ENCODE peak calls at places on chromosomes 16 and 17, in six cellular contexts. K is breast epithelium, S is BE2C, E is GM12865, N is SK-N-SH, X is fibroblast of mammary gland. L is an unnamed sample.

GRCh38 chr17:15091825-15092224 is 173.3 kb downstream of the PMP22 start:
- DNase-seq in K (no peak), X (peak), E (no peak), S (no peak), N (no peak), L (no peak)

GRCh38 chr16:75580-76501 is 2.2 kb upstream of the MPG start:
- DNase-seq in X (peak), E (no peak), N (peak), S (no peak), K (peak), L (peak)

GRCh38 chr17:12070561-12070960 is 49.9 kb downstream of the MAP2K4 start:
- DNase-seq in E (no peak), X (peak), N (no peak), S (no peak), K (no peak), L (peak)

GRCh38 chr17:3724373-3725077 is 822 bp downstream of the HASPIN start:
- DNase-seq in E (no peak), N (no peak), K (no peak), S (no peak), X (no peak), L (peak)

GRCh38 chr16:81511371-81511770 is 66.8 kb downstream of the CMIP start:
- DNase-seq in X (peak), S (no peak), N (no peak), E (no peak), K (no peak), L (peak)

GRCh38 chr16:22007509-22008214 is at the start of gene MOSMO:
- DNase-seq in X (peak), S (peak), E (peak), K (peak), N (peak), L (peak)

GRCh38 chr17:41308251-41308917 is 725 bp downstream of the KRTAP16-1 start:
- DNase-seq in X (no peak), S (no peak), N (no peak), E (peak), K (peak), L (no peak)

GRCh38 chr16:2779151-2779920 is 2.3 kb upstream of the ELOB start:
- DNase-seq in K (no peak), N (no peak), E (no peak), S (no peak), X (no peak), L (no peak)

GRCh38 chr16:53378138-53378537 is 56.1 kb upstream of the RBL2 start:
- DNase-seq in N (no peak), X (no peak), S (no peak), E (peak), K (no peak), L (no peak)

GRCh38 chr17:35210741-35211140 is 16.5 kb upstream of the SLC35G3 start:
- DNase-seq in K (no peak), E (no peak), N (no peak), S (no peak), X (no peak), L (no peak)

GRCh38 chr16:15949210-15950166 is at the start of gene ABCC1:
- DNase-seq in N (peak), X (no peak), E (peak), K (no peak), S (peak), L (peak)

GRCh38 chr17:81563861-81564586 is 11.9 kb upstream of the FAAP100 start:
- DNase-seq in N (no peak), X (peak), S (no peak), E (no peak), K (no peak), L (peak)

GRCh38 chr17:32350662-32351418 is 883 bp downstream of the ZNF207 start:
- DNase-seq in X (peak), S (no peak), E (peak), N (peak), K (peak), L (peak)

GRCh38 chr17:41678907-41679739 is 9.6 kb upstream of the EIF1 start:
- DNase-seq in S (no peak), N (no peak), K (no peak), X (peak), E (peak), L (peak)

GRCh38 chr16:29925173-29925804 is 737 bp downstream of the KCTD13 start:
- DNase-seq in S (no peak), X (no peak), K (no peak), N (no peak), E (peak), L (peak)

GRCh38 chr17:77859411-77859810 is 99.1 kb upstream of the TNRC6C start:
- DNase-seq in N (no peak), X (no peak), E (no peak), K (no peak), S (no peak), L (no peak)

GRCh38 chr16:10688291-10688690 is 6.4 kb downstream of the TEKT5 start:
- DNase-seq in K (peak), S (no peak), X (no peak), E (no peak), N (no peak), L (no peak)

GRCh38 chr17:178292-179065 is 3.0 kb downstream of the DOC2B start:
- DNase-seq in K (no peak), N (peak), X (no peak), S (peak), E (no peak), L (no peak)

DNA sequence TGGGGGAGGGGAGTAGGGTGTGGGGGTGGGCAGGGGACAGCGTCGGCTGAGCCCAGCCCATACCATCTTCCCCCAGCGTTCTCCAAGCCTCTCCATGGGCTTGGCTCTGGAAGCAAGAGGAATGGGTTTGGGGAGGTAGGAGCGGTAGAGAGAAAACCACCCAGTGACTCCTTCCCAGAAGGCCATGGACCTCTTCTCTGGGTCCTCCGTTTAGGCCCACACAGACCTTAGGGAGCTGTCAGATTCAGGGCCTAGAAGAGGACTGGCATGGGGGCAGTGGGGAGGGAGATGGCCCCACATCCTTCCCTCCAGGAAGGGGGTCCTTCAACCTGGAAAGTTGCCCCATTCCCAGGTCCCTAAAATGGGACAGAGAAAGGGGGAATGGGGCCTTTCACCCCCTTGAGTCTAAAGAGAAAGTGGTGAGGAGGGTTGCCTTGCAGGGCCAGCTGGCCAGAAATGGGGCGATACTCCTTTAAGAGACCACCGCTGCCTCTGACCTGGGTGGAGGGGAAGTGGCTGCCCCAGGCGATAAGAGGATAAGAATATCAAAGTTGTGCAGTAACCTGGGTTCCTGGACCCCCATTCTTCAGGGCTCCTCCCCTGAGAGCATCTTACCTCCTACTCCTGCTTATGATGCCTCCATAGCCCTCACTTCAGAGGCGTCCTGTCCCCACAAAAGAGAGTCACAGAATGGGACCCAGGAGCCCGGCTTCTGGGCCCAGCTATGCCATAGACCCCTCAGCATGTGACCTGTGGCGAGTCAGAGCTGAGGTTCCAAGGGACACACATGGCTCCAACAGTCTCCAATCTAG is 5.0 kb upstream of the TSPOAP1 start:
- DNase-seq in N (peak), E (peak), S (no peak), K (no peak), X (no peak), L (no peak)
- H3K4me3 ChIP-seq in N (no peak), E (peak), S (no peak), K (no peak), X (no peak), L (no peak)

GRCh38 chr17:57401556-57402488 is 145.5 kb downstream of the MSI2 start:
- DNase-seq in E (peak), N (peak), X (no peak), K (no peak), S (no peak), L (no peak)
- TF ChIP-seq CTCF in E (no peak), N (peak), X (no peak), K (no peak), S (peak), L (no peak)

DNA sequence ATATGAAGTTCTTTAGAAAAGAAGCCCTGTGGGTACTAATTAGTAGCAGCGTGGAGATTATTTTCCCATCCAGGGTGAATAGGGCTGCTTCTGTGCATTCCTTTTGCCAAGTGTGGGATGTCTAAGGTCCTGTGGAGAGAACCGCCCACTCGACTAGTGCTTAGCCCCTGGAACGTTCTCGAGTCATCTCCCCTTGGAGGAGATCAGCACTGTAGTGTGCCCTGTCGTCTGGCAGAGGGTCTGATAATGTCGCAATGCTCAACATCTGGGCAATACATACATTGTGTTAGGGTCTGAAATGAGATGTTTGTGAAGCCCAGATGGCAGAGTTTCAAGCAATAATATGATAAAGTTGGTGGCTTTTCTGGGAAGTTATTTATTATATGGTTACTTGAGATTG is 64.8 kb downstream of the SPECC1 start:
- DNase-seq in S (no peak), E (no peak), K (no peak), X (peak), N (no peak), L (no peak)
- H3K4me3 ChIP-seq in S (no peak), E (peak), K (peak), X (peak), N (no peak), L (no peak)

DNA sequence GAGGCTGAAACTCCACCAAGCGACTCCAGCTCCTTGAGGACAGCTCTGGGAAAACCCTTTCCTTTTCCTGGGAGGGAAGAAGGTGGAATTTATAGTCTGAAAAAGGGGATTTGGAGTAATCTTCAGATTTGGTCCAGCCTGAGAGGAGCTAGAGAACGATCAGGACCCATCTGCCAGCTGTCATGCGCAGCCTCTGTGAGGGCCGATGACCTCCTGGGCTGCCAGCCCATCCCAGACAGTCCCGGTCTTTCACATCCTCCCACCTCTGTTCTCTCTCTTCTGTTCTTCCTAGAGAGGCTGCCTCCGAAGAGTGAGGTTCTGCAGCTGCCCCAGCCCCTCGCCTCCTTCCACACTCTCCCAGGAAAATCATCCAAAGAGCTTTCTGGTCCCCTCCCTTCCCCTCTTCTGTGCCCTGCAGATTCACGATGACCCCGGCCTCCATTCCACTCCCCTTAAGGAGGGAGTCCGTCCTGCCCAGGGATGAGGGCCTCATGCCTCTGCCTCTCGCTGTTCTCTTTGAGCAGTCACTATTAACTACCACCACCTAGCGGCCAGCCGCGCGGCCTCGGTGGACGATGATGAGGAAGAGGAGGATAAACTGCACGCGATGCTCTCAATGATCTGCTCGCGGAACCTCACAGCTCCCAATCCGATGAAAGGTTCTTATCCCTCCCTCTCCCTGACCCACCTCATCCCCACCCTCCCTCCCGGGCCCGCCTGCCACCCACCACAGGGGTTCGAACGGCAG is 29.6 kb downstream of the SGSM2 start:
- DNase-seq in S (peak), E (no peak), N (no peak), K (no peak), X (no peak), L (peak)
- TF ChIP-seq CTCF in S (peak), E (no peak), N (no peak), K (no peak), X (no peak), L (peak)

L was measured in cardiac fibroblast.